ENCODE peak calls at places on chromosomes 16 and 17, in four cellular contexts. One of them, this sample, is unnamed.

GRCh38 chr16:85685251-85685650 is 3.5 kb downstream of the GINS2 start:
- DNase-seq in brain microvascular endothelial cell: no peak
- DNase-seq in Peyer's patch: no peak
- DNase-seq in left ventricle myocardium inferior: no peak
- DNase-seq in this sample: no peak

GRCh38 chr17:75814900-75815373 is 29.3 kb downstream of the UNC13D start:
- DNase-seq in Peyer's patch: no peak
- DNase-seq in left ventricle myocardium inferior: no peak
- DNase-seq in brain microvascular endothelial cell: peak; percentile 74
- DNase-seq in this sample: no peak

GRCh38 chr16:59591480-59591879 is 857.4 kb upstream of the GOT2 start:
- DNase-seq in Peyer's patch: no peak
- DNase-seq in left ventricle myocardium inferior: no peak
- DNase-seq in brain microvascular endothelial cell: no peak
- DNase-seq in this sample: no peak

GRCh38 chr17:20281860-20282259 is 185.5 kb downstream of the LGALS9B start:
- DNase-seq in Peyer's patch: no peak
- DNase-seq in left ventricle myocardium inferior: peak; percentile 23
- DNase-seq in brain microvascular endothelial cell: no peak
- DNase-seq in this sample: no peak

GRCh38 chr17:82803606-82804005 is 36.2 kb downstream of the ZNF750 start:
- DNase-seq in Peyer's patch: no peak
- DNase-seq in brain microvascular endothelial cell: no peak
- DNase-seq in left ventricle myocardium inferior: no peak
- DNase-seq in this sample: no peak

GRCh38 chr17:70089513-70090148 is 14.6 kb downstream of the KCNJ16 start:
- DNase-seq in brain microvascular endothelial cell: no peak
- DNase-seq in Peyer's patch: no peak
- DNase-seq in left ventricle myocardium inferior: no peak
- DNase-seq in this sample: no peak

GRCh38 chr16:48435319-48435682 is 50.1 kb upstream of the SIAH1 start:
- DNase-seq in Peyer's patch: no peak
- DNase-seq in brain microvascular endothelial cell: no peak
- DNase-seq in left ventricle myocardium inferior: no peak
- DNase-seq in this sample: no peak

GRCh38 chr17:58121925-58122324 is 26.3 kb upstream of the OR4D1 start:
- DNase-seq in Peyer's patch: no peak
- DNase-seq in left ventricle myocardium inferior: no peak
- DNase-seq in brain microvascular endothelial cell: peak; percentile 25
- DNase-seq in this sample: no peak

GRCh38 chr16:20938426-20938825 is 37.9 kb downstream of the LYRM1 start:
- DNase-seq in Peyer's patch: no peak
- DNase-seq in left ventricle myocardium inferior: no peak
- DNase-seq in brain microvascular endothelial cell: no peak
- DNase-seq in this sample: no peak

GRCh38 chr16:17529982-17530760 is 59.4 kb upstream of the XYLT1 start:
- DNase-seq in Peyer's patch: peak; percentile 47
- DNase-seq in left ventricle myocardium inferior: no peak
- DNase-seq in brain microvascular endothelial cell: no peak
- DNase-seq in this sample: peak; percentile 52

GRCh38 chr17:73746314-73747073 is 102.2 kb upstream of the SDK2 start:
- DNase-seq in Peyer's patch: no peak
- DNase-seq in brain microvascular endothelial cell: no peak
- DNase-seq in left ventricle myocardium inferior: no peak
- DNase-seq in this sample: no peak

GRCh38 chr16:83113317-83113716 is 486.5 kb downstream of the CDH13 start:
- DNase-seq in Peyer's patch: no peak
- DNase-seq in left ventricle myocardium inferior: no peak
- DNase-seq in brain microvascular endothelial cell: peak; percentile 32
- DNase-seq in this sample: no peak

GRCh38 chr17:39676198-39676819 is 8.1 kb downstream of the PNMT start:
- DNase-seq in left ventricle myocardium inferior: peak; percentile 76
- DNase-seq in Peyer's patch: peak; percentile 81
- DNase-seq in brain microvascular endothelial cell: no peak
- DNase-seq in this sample: no peak

GRCh38 chr16:19094542-19095365 is 19.0 kb upstream of the ITPRIPL2 start:
- DNase-seq in brain microvascular endothelial cell: no peak
- DNase-seq in Peyer's patch: peak; percentile 71
- DNase-seq in left ventricle myocardium inferior: no peak
- DNase-seq in this sample: no peak

GRCh38 chr17:82330322-82331239 is 3.0 kb downstream of the SECTM1 start:
- DNase-seq in Peyer's patch: no peak
- DNase-seq in brain microvascular endothelial cell: no peak
- DNase-seq in left ventricle myocardium inferior: no peak
- DNase-seq in this sample: no peak

GRCh38 chr17:7293821-7294613 is 422 bp downstream of the YBX2 start:
- DNase-seq in Peyer's patch: peak; percentile 89
- DNase-seq in left ventricle myocardium inferior: no peak
- DNase-seq in brain microvascular endothelial cell: no peak
- DNase-seq in this sample: peak; percentile 44

GRCh38 chr16:80968386-80969113 is 38.1 kb downstream of the CMC2 start:
- DNase-seq in brain microvascular endothelial cell: peak; percentile 62
- DNase-seq in left ventricle myocardium inferior: no peak
- DNase-seq in Peyer's patch: no peak
- DNase-seq in this sample: no peak

GRCh38 chr17:39632153-39632941 is 4.6 kb upstream of the STARD3 start:
- DNase-seq in Peyer's patch: peak; percentile 92
- DNase-seq in left ventricle myocardium inferior: no peak
- DNase-seq in brain microvascular endothelial cell: no peak
- DNase-seq in this sample: no peak

GRCh38 chr16:57955572-57955971 is 15.4 kb downstream of the CNGB1 start:
- DNase-seq in brain microvascular endothelial cell: no peak
- DNase-seq in Peyer's patch: no peak
- DNase-seq in left ventricle myocardium inferior: no peak
- DNase-seq in this sample: no peak

GRCh38 chr16:57519796-57520360 is 16.5 kb downstream of the CCDC102A start:
- DNase-seq in brain microvascular endothelial cell: peak; percentile 53
- DNase-seq in left ventricle myocardium inferior: peak; percentile 78
- DNase-seq in Peyer's patch: peak; percentile 91
- DNase-seq in this sample: peak; percentile 95

GRCh38 chr17:66461343-66461995 is 159.1 kb downstream of the PRKCA start:
- DNase-seq in Peyer's patch: no peak
- DNase-seq in left ventricle myocardium inferior: no peak
- DNase-seq in brain microvascular endothelial cell: no peak
- DNase-seq in this sample: no peak

DNA sequence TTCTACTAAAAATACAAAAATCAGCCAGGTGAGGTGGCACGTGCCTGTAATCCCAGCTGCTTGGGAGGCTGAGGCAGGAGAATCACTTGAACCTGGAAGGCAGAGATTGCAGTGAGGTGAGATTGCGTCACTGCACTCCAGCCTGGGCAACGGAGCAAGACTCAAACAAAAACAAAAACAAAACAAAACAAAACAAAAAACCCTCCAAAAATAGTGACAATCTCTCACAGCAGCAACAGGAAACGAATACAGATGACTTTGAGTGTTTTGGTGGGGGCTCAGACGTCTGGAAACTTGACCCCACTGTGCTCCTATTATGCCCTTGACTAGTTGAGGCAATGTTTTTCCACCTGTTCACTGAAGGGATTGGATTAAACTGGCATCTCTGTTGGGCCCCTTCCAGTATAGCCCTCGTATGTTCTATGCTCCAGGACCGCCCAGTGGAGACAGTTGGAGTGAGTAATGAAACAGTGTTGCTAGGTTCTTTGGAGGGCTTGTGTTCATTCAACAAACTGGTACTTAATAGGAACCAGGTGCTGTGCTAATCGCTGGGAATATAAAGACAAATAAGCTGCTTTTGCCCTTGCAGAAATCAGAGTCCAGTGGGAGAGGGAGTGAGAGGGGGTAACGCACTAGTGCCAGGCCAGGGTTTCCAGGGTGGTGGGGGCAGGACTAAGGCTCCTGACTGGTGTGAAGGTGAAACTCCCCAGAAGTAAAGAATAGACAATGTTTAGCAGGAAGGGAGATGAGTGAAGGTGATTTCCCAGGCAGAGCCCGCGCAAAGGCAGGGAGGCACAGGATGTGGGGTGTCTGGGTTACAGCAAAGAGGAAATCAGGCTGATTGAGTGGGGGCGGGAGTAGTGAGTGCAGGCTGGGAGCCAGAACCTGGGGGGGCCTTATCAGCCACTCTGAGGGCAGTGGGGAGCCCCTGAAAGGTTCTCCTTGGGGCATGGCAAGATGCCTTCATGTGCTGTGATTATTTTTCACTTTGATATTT is 167.2 kb downstream of the UTP18 start:
- DNase-seq in left ventricle myocardium inferior: no peak
- DNase-seq in brain microvascular endothelial cell: no peak
- DNase-seq in Peyer's patch: no peak
- DNase-seq in this sample: peak; percentile 28
- TF ChIP-seq CTCF in left ventricle myocardium inferior: no peak
- TF ChIP-seq CTCF in brain microvascular endothelial cell: no peak
- TF ChIP-seq CTCF in Peyer's patch: no peak
- TF ChIP-seq CTCF in this sample: no peak

DNA sequence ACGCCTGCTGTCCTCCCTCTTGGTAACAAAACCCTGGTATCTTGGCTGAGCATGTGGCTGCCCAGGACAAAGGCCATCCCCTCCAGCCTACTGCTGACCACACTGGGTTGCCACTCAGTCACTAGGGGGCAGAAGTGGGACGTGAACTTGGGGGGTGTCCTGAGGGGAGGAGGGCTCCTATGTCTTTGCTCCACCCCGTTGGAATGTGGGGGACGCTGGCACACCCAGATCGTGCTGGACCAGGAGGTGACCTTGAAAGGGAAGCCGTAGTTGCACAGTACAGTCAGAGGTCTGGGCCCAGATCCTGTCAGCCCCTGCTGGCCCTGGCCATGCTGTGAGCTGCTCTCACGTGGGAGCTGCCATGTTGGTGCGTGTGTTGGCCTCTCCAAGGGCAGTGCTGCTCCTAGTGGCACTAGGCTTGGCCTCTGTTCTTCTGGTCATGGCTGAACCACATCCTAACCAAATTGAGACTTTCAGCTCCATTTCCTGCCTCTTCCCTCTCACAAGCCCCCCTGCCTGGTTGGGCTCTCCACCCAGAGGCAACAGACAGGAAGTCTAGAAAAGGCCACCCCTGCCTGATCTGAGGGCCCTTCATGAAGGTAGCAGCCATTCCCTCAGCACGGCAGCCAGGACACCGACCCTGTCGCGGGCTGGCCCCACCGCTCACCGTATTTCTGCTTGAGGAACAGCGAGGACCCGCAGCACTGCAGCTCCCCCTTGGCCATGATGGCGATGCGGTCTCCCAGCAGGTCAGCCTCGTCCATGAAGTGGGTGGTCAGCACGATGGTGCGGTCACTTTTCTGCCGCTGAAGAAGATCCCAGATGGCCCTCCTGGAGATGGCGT is 29.0 kb upstream of the RNPS1 start:
- DNase-seq in left ventricle myocardium inferior: no peak
- DNase-seq in brain microvascular endothelial cell: no peak
- DNase-seq in Peyer's patch: no peak
- DNase-seq in this sample: peak; percentile 68
- TF ChIP-seq CTCF in left ventricle myocardium inferior: peak; percentile 57
- TF ChIP-seq CTCF in brain microvascular endothelial cell: peak; percentile 60
- TF ChIP-seq CTCF in Peyer's patch: peak; percentile 44
- TF ChIP-seq CTCF in this sample: peak; percentile 66

DNA sequence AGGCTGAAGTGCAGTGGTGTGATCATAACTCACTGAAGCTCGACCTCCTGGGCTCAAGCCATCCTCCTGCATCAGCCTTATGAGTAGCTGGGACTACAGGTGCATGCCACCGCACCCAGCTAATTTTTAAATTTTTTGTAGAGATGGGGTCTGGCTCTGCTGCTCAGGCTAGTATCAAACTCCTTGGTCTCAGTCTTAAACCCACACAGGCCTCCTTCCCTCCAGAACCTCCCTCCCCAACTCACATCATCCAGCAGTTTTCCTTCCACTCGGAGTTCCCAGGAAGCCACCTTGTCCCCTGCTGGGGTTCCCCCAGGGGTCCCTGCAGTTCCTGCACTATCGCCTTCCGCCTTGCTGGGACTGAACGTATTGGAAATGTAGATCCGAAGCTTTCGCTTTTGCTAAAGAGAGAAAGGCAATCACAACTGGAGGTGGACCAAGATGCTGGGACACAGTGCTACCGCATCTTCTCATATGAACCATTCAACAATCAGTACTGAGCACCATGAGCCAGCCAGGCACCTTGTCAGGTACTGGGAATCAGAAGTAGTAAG is 7.2 kb downstream of the SMARCD2 start:
- DNase-seq in left ventricle myocardium inferior: no peak
- DNase-seq in Peyer's patch: no peak
- DNase-seq in brain microvascular endothelial cell: no peak
- DNase-seq in this sample: no peak
- TF ChIP-seq CTCF in left ventricle myocardium inferior: no peak
- TF ChIP-seq CTCF in Peyer's patch: no peak
- TF ChIP-seq CTCF in brain microvascular endothelial cell: no peak
- TF ChIP-seq CTCF in this sample: no peak

GRCh38 chr16:6725634-6726331 is 606.9 kb upstream of the RBFOX1 start:
- DNase-seq in left ventricle myocardium inferior: no peak
- DNase-seq in brain microvascular endothelial cell: no peak
- DNase-seq in Peyer's patch: no peak
- DNase-seq in this sample: no peak
- TF ChIP-seq CTCF in left ventricle myocardium inferior: no peak
- TF ChIP-seq CTCF in brain microvascular endothelial cell: no peak
- TF ChIP-seq CTCF in Peyer's patch: no peak
- TF ChIP-seq CTCF in this sample: no peak

GRCh38 chr17:3572231-3572630 is 14.6 kb upstream of the TRPV3 start:
- DNase-seq in brain microvascular endothelial cell: no peak
- DNase-seq in Peyer's patch: no peak
- DNase-seq in left ventricle myocardium inferior: no peak
- DNase-seq in this sample: no peak

GRCh38 chr17:3576970-3577369 is 19.4 kb upstream of the TRPV3 start:
- DNase-seq in left ventricle myocardium inferior: no peak
- DNase-seq in brain microvascular endothelial cell: no peak
- DNase-seq in Peyer's patch: no peak
- DNase-seq in this sample: no peak

GRCh38 chr17:3575506-3575905 is 17.9 kb upstream of the TRPV3 start:
- DNase-seq in left ventricle myocardium inferior: no peak
- DNase-seq in brain microvascular endothelial cell: no peak
- DNase-seq in Peyer's patch: no peak
- DNase-seq in this sample: no peak

GRCh38 chr17:3573246-3574100 is 15.9 kb upstream of the TRPV3 start:
- DNase-seq in left ventricle myocardium inferior: no peak
- DNase-seq in brain microvascular endothelial cell: no peak
- DNase-seq in Peyer's patch: no peak
- DNase-seq in this sample: no peak

DNA sequence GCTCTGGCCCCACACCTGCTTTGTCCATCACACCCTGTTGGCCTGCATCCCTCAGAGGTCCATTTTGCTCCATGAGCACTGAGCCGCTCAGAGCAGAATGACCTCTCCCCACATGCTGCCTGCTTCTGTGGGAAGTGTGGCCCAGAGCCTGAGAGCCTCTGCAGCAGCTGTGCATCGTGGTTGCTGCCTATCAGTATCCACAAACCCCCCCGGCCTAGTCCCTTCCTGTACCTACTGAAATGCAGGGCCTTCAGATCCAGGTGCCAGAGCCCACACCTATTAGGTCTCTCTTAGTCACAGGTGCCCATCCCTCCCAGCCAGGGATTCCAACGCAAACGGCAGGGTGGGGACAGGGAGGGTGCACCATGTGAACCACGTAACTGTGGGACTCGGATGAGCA is 16.6 kb upstream of the TRPV3 start:
- DNase-seq in brain microvascular endothelial cell: no peak
- DNase-seq in left ventricle myocardium inferior: no peak
- DNase-seq in Peyer's patch: no peak
- DNase-seq in this sample: no peak
- TF ChIP-seq CTCF in brain microvascular endothelial cell: no peak
- TF ChIP-seq CTCF in left ventricle myocardium inferior: no peak
- TF ChIP-seq CTCF in Peyer's patch: no peak
- TF ChIP-seq CTCF in this sample: no peak

This sample was measured in GM13977.